ENCODE peak calls at places on chromosomes 6 and 20, in six cellular contexts. P is ovary; S is stimulated activated CD8-positive, alpha-beta memory T cell treated with anti-CD3 and anti-CD28 coated beads, Interleukin-7, amount 100 ng/mL, for 1 hour; M is stimulated activated CD4-positive, alpha-beta T cell treated with anti-CD3 and anti-CD28 coated beads, Interleukin-1b, Interleukin-23, amount 100 ng/mL, for 24 hours; I is HCEC 1CT; Y is NCI-H1436. J is an unnamed sample.

GRCh38 chr6:10749734-10750133 is 2.1 kb downstream of the TMEM14B start:
- DNase-seq in S (no peak), M (no peak), P (no peak), Y (no peak), I (no peak), J (no peak)

GRCh38 chr6:108383967-108384366 is 89.1 kb downstream of the AFG1L start:
- DNase-seq in I (no peak), S (no peak), Y (no peak), M (no peak), P (no peak), J (peak; percentile 12)

GRCh38 chr6:17914651-17915050 is 72.8 kb downstream of the KIF13A start:
- DNase-seq in Y (no peak), M (no peak), P (no peak), I (no peak), S (no peak), J (no peak)

GRCh38 chr6:147503587-147503986 is 4.9 kb upstream of the SAMD5 start:
- DNase-seq in S (no peak), M (no peak), P (no peak), Y (no peak), I (no peak), J (no peak)

GRCh38 chr20:53711333-53712211 is 117.9 kb upstream of the ZNF217 start:
- DNase-seq in P (no peak), I (no peak), Y (no peak), S (no peak), M (no peak), J (no peak)

GRCh38 chr20:35454881-35455609 is at the start of gene CEP250:
- DNase-seq in Y (peak; percentile 92), M (peak; percentile 92), S (peak; percentile 81), I (peak; percentile 90), P (peak; percentile 96), J (peak; percentile 95)

GRCh38 chr6:11675610-11676009 is 103.0 kb downstream of the ADTRP start:
- DNase-seq in Y (no peak), M (no peak), I (peak; percentile 52), S (no peak), P (no peak), J (no peak)

GRCh38 chr6:73264446-73264845 is 1.4 kb upstream of the KHDC1 start:
- DNase-seq in P (no peak), M (no peak), S (no peak), I (no peak), Y (no peak), J (no peak)

GRCh38 chr6:52538921-52539354 is 37.9 kb downstream of the TRAM2 start:
- DNase-seq in Y (no peak), P (no peak), M (no peak), I (peak; percentile 69), S (no peak), J (no peak)

GRCh38 chr20:50987493-50988210 is 29.0 kb downstream of the MOCS3 start:
- DNase-seq in P (peak; percentile 54), S (peak; percentile 22), Y (peak; percentile 76), M (peak; percentile 33), I (peak; percentile 71), J (peak; percentile 79)

GRCh38 chr6:93376026-93376540 is 43.3 kb downstream of the EPHA7 start:
- DNase-seq in Y (no peak), P (no peak), M (no peak), I (no peak), S (no peak), J (no peak)

GRCh38 chr20:38658879-38659612 is 57.4 kb downstream of the ARHGAP40 start:
- DNase-seq in S (no peak), Y (peak; percentile 96), I (peak; percentile 16), P (no peak), M (no peak), J (peak; percentile 36)

GRCh38 chr6:113623124-113623523 is 234.0 kb upstream of the MARCKS start:
- DNase-seq in P (no peak), S (no peak), I (no peak), M (no peak), Y (no peak), J (no peak)

GRCh38 chr6:83884523-83884922 is 25.0 kb downstream of the CYB5R4 start:
- DNase-seq in M (no peak), S (no peak), Y (peak; percentile 25), P (no peak), I (peak; percentile 64), J (peak; percentile 59)

GRCh38 chr6:157841211-157841840 is 18.3 kb downstream of the SNX9 start:
- DNase-seq in S (no peak), M (no peak), P (no peak), Y (no peak), I (no peak), J (no peak)

GRCh38 chr6:79608334-79609224 is 22.6 kb upstream of the SH3BGRL2 start:
- DNase-seq in P (no peak), Y (no peak), M (no peak), S (no peak), I (no peak), J (no peak)

GRCh38 chr6:144335315-144335861 is 50.3 kb downstream of the UTRN start:
- DNase-seq in Y (no peak), P (no peak), S (no peak), M (no peak), I (no peak), J (no peak)

GRCh38 chr20:37387519-37388269 is 41.8 kb downstream of the SRC start:
- DNase-seq in Y (no peak), M (no peak), I (no peak), P (no peak), S (no peak), J (no peak)

GRCh38 chr20:19252670-19253120 is 40.3 kb downstream of the SLC24A3 start:
- DNase-seq in M (no peak), Y (no peak), I (peak; percentile 96), P (no peak), S (no peak), J (no peak)

GRCh38 chr6:111667921-111668320 is 62.2 kb upstream of the TRAF3IP2 start:
- DNase-seq in P (no peak), Y (no peak), I (no peak), S (no peak), M (no peak), J (no peak)

GRCh38 chr6:158570681-158570962 is 10.7 kb downstream of the TMEM181 start:
- DNase-seq in M (no peak), I (no peak), S (no peak), P (no peak), Y (no peak), J (no peak)

GRCh38 chr20:19074828-19075516 is 137.5 kb upstream of the SLC24A3 start:
- DNase-seq in S (peak; percentile 2), Y (no peak), I (no peak), M (no peak), P (no peak), J (no peak)

GRCh38 chr20:461254-462198 is 807 bp downstream of the TBC1D20 start:
- DNase-seq in Y (peak; percentile 8), I (peak; percentile 49), M (peak; percentile 25), S (peak; percentile 12), P (peak; percentile 74), J (peak; percentile 32)

GRCh38 chr6:167898673-167899311 is 72.1 kb downstream of the AFDN start:
- DNase-seq in I (peak; percentile 65), M (no peak), P (no peak), Y (peak; percentile 33), S (no peak), J (peak; percentile 39)

GRCh38 chr20:46999821-47000465 is 105.3 kb downstream of the EYA2 start:
- DNase-seq in Y (no peak), I (no peak), M (no peak), S (no peak), P (no peak), J (no peak)

GRCh38 chr6:128124713-128125112 is 223.9 kb upstream of the THEMIS start:
- DNase-seq in M (no peak), P (no peak), S (no peak), Y (no peak), I (peak; percentile 48), J (no peak)

J was measured in COLO829.